ENCODE peak calls at places on chromosome 20, in six cellular contexts. K, P, S, C, E and Y are unnamed samples.
A peak's percentile ranks its signal among the peaks of the same experiment; 100 is the strongest.

GRCh38 chr20:56985286-56985685 is 281.2 kb downstream of the BMP7 start:
- DNase-seq in K (no peak), S (no peak), E (no peak), C (no peak), P (no peak), Y (no peak)

GRCh38 chr20:25495189-25495824 is 87.8 kb downstream of the GINS1 start:
- DNase-seq in E (no peak), P (no peak), S (no peak), C (no peak), K (no peak), Y (no peak)

GRCh38 chr20:41135187-41135887 is 2.0 kb upstream of the PLCG1 start:
- DNase-seq in S (peak; percentile 51), P (peak; percentile 70), C (peak; percentile 87), E (peak; percentile 14), K (no peak), Y (no peak)

GRCh38 chr20:47735412-47736400 is 49.6 kb downstream of the SULF2 start:
- DNase-seq in C (peak; percentile 89), P (peak; percentile 31), E (no peak), S (no peak), K (no peak), Y (peak; percentile 45)

GRCh38 chr20:19212524-19213502 is at the start of gene SLC24A3:
- DNase-seq in S (peak; percentile 84), C (peak; percentile 92), K (no peak), E (no peak), P (peak; percentile 23), Y (peak; percentile 72)

GRCh38 chr20:51016521-51016920 is 6.4 kb downstream of the KCNG1 start:
- DNase-seq in E (no peak), S (no peak), C (no peak), K (no peak), P (no peak), Y (no peak)

GRCh38 chr20:4951299-4951698 is 50.0 kb downstream of the SLC23A2 start:
- DNase-seq in K (no peak), P (no peak), S (peak; percentile 29), E (peak; percentile 90), C (no peak), Y (peak; percentile 69)

GRCh38 chr20:4864292-4864691 is 137.0 kb downstream of the SLC23A2 start:
- DNase-seq in C (no peak), S (no peak), P (peak; percentile 80), E (peak; percentile 5), K (no peak), Y (peak; percentile 15)

GRCh38 chr20:50813101-50813643 is 18.3 kb downstream of the BCAS4 start:
- DNase-seq in P (no peak), E (no peak), C (no peak), K (no peak), S (no peak), Y (no peak)

GRCh38 chr20:36399147-36399968 is 93.2 kb downstream of the DLGAP4 start:
- DNase-seq in P (peak; percentile 88), C (no peak), K (no peak), S (peak; percentile 77), E (peak; percentile 11), Y (peak; percentile 84)

GRCh38 chr20:9294081-9294480 is 220.3 kb upstream of the LAMP5 start:
- DNase-seq in S (no peak), E (peak; percentile 84), P (no peak), K (no peak), C (no peak), Y (no peak)

GRCh38 chr20:14491436-14491835 is 154.0 kb upstream of the FLRT3 start:
- DNase-seq in P (no peak), C (no peak), K (no peak), S (no peak), E (no peak), Y (no peak)

GRCh38 chr20:15122613-15123012 is 785.2 kb upstream of the FLRT3 start:
- DNase-seq in K (no peak), E (no peak), C (no peak), S (no peak), P (no peak), Y (no peak)

GRCh38 chr20:32893878-32894483 is 35.3 kb downstream of the EFCAB8 start:
- DNase-seq in E (peak; percentile 16), S (peak; percentile 65), K (no peak), P (peak; percentile 59), C (no peak), Y (no peak)

GRCh38 chr20:39800548-39800947 is 838.4 kb downstream of the DHX35 start:
- DNase-seq in S (no peak), K (no peak), C (no peak), P (no peak), E (peak; percentile 63), Y (peak; percentile 90)

GRCh38 chr20:38091447-38092216 is 58.1 kb downstream of the RPRD1B start:
- DNase-seq in K (peak; percentile 56), C (no peak), P (no peak), E (peak; percentile 27), S (no peak), Y (no peak)

GRCh38 chr20:18904624-18905023 is 91.0 kb downstream of the SCP2D1 start:
- DNase-seq in P (no peak), K (peak; percentile 62), C (no peak), S (peak; percentile 24), E (no peak), Y (peak; percentile 38)

GRCh38 chr20:35395728-35396127 is 16.0 kb downstream of the UQCC1 start:
- DNase-seq in S (no peak), P (no peak), K (no peak), C (no peak), E (peak; percentile 81), Y (peak; percentile 69)

GRCh38 chr20:47785900-47786762 is 850 bp upstream of the SULF2 start:
- DNase-seq in K (no peak), S (peak; percentile 87), P (peak; percentile 82), C (no peak), E (peak; percentile 71), Y (peak; percentile 72)

GRCh38 chr20:35828434-35828833 is 56.6 kb downstream of the PHF20 start:
- DNase-seq in K (no peak), C (no peak), P (no peak), E (no peak), S (peak; percentile 27), Y (peak; percentile 30)

GRCh38 chr20:33908351-33908750 is 85.4 kb upstream of the RALY start:
- DNase-seq in E (peak; percentile 28), K (no peak), C (no peak), P (no peak), S (no peak), Y (no peak)

GRCh38 chr20:48538856-48539255 is 288.9 kb downstream of the PREX1 start:
- DNase-seq in K (no peak), P (no peak), C (no peak), S (no peak), E (no peak), Y (no peak)

GRCh38 chr20:13610205-13610604 is 28.5 kb downstream of the TASP1 start:
- DNase-seq in C (no peak), K (no peak), S (no peak), P (peak; percentile 41), E (no peak), Y (no peak)

GRCh38 chr20:50794846-50795634 is at the start of gene BCAS4:
- DNase-seq in C (peak; percentile 95), P (peak; percentile 76), K (no peak), E (peak; percentile 79), S (peak; percentile 79), Y (peak; percentile 56)

GRCh38 chr20:49161428-49162152 is 26.5 kb downstream of the STAU1 start:
- DNase-seq in K (no peak), E (no peak), P (peak; percentile 86), S (no peak), C (no peak), Y (no peak)

GRCh38 chr20:57849868-57850215 is 140.0 kb upstream of the PMEPA1 start:
- DNase-seq in E (no peak), S (no peak), K (no peak), P (no peak), C (no peak), Y (peak; percentile 11)

GRCh38 chr20:38272961-38273360 is 12.4 kb upstream of the KIAA1755 start:
- DNase-seq in P (no peak), C (no peak), E (peak; percentile 88), K (no peak), S (no peak), Y (peak; percentile 26)

DNA sequence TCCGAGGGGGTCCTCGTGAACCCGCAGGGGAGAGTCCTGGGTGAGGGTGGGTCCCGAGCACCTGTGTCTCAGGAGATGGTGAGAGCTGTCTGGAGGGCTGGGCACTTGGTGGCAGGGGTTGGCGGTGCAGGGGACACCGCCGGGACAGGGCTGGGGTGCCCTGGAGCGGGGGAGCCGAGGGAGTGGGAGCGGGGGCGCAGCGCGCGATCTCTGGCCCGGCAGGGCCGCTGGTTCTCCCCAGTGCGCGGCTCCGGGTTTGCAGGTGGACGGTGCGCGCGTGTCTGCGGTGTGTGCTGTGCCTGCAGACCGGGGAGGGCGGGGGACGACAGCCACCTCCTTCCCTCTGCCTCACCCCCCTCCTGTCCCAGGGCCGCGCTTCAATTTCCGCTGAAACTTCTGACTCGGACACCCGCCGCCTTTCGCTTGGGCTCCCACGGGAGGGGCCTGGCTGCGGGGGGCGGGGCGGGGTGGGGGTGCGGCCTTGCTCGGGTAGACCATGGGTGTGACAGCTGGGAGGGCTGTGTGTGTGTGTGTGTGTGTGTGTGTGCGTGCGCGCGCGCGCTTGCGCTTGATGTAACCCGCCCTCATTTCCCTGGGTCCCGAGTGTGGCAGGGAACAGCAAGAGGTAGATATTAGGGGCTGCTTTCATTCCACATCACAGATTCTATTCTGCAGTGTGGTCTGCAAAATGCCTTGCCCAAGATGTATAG is 1.2 kb downstream of the TRIB3 start:
- DNase-seq in S (peak; percentile 49), K (no peak), E (peak; percentile 66), C (peak; percentile 96), P (peak; percentile 85), Y (peak; percentile 70)
- TF ChIP-seq POLR2A in S (no peak), K (no peak), E (peak; percentile 57), C (no peak), P (peak; percentile 90), Y (no peak)

DNA sequence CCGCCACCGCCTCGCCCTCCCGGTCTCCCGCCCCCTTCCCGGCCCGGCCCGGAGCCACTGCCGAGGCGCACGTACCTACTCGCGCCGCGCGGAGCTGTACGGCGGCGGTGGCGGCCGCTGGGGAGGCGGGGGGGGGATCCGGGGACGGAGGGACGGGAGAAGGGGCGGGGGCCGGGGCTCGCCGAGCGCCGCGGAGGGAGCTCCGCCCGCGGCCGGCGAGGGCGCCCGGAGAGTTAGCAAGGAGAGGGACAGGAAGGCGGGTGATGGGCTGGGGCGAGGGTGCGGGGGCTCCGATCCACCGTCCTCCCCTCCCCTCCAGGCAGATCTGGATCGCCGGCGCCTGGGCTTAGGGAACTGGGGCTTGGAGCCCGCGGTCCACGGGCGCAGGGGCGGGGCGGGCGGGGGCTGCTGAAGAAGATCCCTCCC is 548 bp upstream of the TMEM74B start:
- DNase-seq in P (no peak), S (no peak), K (no peak), E (no peak), C (no peak), Y (no peak)
- H3K4me3 ChIP-seq in P (peak overlapping the region; percentile 56), S (peak overlapping the region; percentile 32), K (peak overlapping the region; percentile 41), E (peak overlapping the region; percentile 25), C (peak overlapping the region; percentile 55), Y (no peak overlapping the region)

DNA sequence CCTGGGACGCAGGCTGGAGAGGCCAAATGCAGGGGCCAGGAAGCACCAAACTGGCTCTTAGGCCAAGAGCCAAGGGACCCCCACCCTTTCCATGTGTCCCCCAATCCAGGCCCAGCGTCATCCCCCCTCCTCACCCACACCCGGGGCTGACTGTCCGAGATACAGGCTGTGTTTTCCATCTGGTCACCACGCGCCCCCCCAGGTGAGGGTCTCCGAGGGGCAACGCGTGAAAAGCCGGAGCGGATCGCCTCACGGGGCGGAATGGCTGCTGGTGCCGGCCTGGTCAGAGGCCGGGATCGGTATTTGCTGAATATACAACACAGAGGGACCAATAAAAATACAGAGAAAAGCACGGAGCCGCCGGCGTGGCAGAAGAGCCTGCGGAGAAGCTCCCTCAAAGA is 5.2 kb upstream of the ABHD16B start:
- DNase-seq in P (no peak), E (no peak), C (peak; percentile 72), K (no peak), S (no peak), Y (no peak)
- TF ChIP-seq POLR2A in P (no peak), E (no peak), C (no peak), K (no peak), S (no peak), Y (no peak)

GRCh38 chr20:45087814-45088213 is 13.1 kb downstream of the KCNS1 start:
- DNase-seq in C (no peak), S (no peak), K (no peak), P (no peak), E (peak; percentile 52), Y (no peak)
- H3K4me3 ChIP-seq in C (no peak overlapping the region), S (no peak overlapping the region), K (no peak overlapping the region), P (no peak overlapping the region), E (no peak overlapping the region), Y (no peak overlapping the region)